ENCODE peak calls at places on chromosomes 1 and 21, in nine cellular contexts. X is mucosa of descending colon; Y is K562; J is CD4-positive, CD25-positive, alpha-beta regulatory T cell; S is fibroblast of lung; V is IMR-90; A is NT2/D1; C is PC-3; W is ovary. H is an unnamed sample.

GRCh38 chr1:24393892-24394291 is 19.7 kb downstream of the STPG1 start:
- DNase-seq in J (no peak), V (peak; percentile 81), C (peak; percentile 80), Y (no peak), S (peak; percentile 69), A (no peak), W (no peak), X (no peak), H (no peak)

GRCh38 chr1:164771568-164772350 is 212.8 kb downstream of the PBX1 start:
- DNase-seq in V (peak; percentile 73), A (peak; percentile 71), S (peak; percentile 81), X (no peak), C (peak; percentile 90), J (no peak), Y (no peak), W (no peak), H (no peak)

GRCh38 chr1:209172286-209172685 is 411.2 kb upstream of the CAMK1G start:
- DNase-seq in V (no peak), A (no peak), Y (no peak), C (peak; percentile 77), W (no peak), J (no peak), S (no peak), X (no peak), H (no peak)

GRCh38 chr1:184255560-184255959 is 131.3 kb upstream of the C1orf21 start:
- DNase-seq in C (no peak), W (no peak), S (no peak), Y (no peak), A (no peak), V (no peak), X (no peak), J (no peak), H (no peak)

GRCh38 chr1:168845083-168845650 is 116.2 kb upstream of the DPT start:
- DNase-seq in Y (no peak), V (no peak), J (no peak), X (no peak), C (no peak), S (no peak), W (no peak), A (no peak), H (no peak)

GRCh38 chr1:84365225-84366221 is 32.8 kb upstream of the DNASE2B start:
- DNase-seq in X (no peak), W (no peak), Y (peak; percentile 32), V (peak; percentile 99), J (peak; percentile 7), C (peak; percentile 99), A (no peak), S (peak; percentile 96), H (no peak)

GRCh38 chr21:33036430-33037162 is 10.9 kb downstream of the OLIG2 start:
- DNase-seq in Y (no peak), V (peak; percentile 71), J (peak; percentile 49), C (peak; percentile 57), S (peak; percentile 29), A (no peak), W (no peak), X (no peak), H (no peak)

GRCh38 chr1:109314805-109315204 is 8.0 kb upstream of the MYBPHL start:
- DNase-seq in A (no peak), Y (no peak), X (no peak), C (no peak), S (peak; percentile 65), J (no peak), W (no peak), V (peak; percentile 35), H (no peak)

GRCh38 chr1:246608616-246609376 is 42.5 kb downstream of the CNST start:
- DNase-seq in J (peak; percentile 56), Y (no peak), W (no peak), S (peak; percentile 94), X (peak; percentile 80), C (peak; percentile 99), V (peak; percentile 97), A (peak; percentile 40), H (peak; percentile 35)

GRCh38 chr1:36398370-36398977 is 766 bp upstream of the LSM10 start:
- DNase-seq in C (no peak), X (no peak), W (no peak), S (no peak), J (no peak), A (no peak), Y (no peak), V (no peak), H (no peak)
- H3K4me3 ChIP-seq in C (peak overlapping the region; percentile 93), X (no peak overlapping the region), W (no peak overlapping the region), S (peak overlapping the region; percentile 81), J (peak overlapping the region; percentile 92), A (peak overlapping the region; percentile 83), Y (peak overlapping the region; percentile 71), V (no peak overlapping the region), H (peak overlapping the region; percentile 80)

GRCh38 chr21:15018382-15018781 is 46.4 kb downstream of the NRIP1 start:
- DNase-seq in V (no peak), C (no peak), W (no peak), S (no peak), X (no peak), Y (no peak), J (no peak), A (no peak), H (no peak)
- H3K4me1 ChIP-seq in V (peaks cover 2% of the 10 kb centered on the region), C (peaks cover 22% of the 10 kb centered on the region), W (no peaks in the 10 kb centered on the region), S (peaks cover 2% of the 10 kb centered on the region), X (no peaks in the 10 kb centered on the region), Y (no peaks in the 10 kb centered on the region), J (no peaks in the 10 kb centered on the region), A (no peaks in the 10 kb centered on the region), H (no peaks in the 10 kb centered on the region)

DNA sequence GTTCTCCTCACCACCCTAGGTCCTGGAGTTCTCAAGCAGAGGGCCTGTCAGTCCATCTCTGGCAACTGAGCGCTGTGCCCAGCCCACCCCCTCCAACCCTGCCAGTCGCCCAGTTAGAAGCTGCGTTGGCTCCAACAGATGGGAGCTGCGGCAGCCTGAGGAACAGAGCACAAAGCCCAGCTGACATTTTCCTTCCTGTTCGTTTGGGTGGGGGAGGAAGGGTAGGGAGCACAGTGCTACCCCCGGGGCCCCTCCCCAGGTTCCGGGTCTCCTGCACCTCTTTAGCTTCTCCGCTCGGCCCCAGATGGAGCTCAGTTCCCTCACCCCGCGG is 1.4 kb downstream of the LRRN2 start:
- DNase-seq in Y (no peak), S (no peak), C (no peak), V (no peak), X (no peak), W (no peak), J (no peak), A (no peak), H (no peak)
- H3K4me3 ChIP-seq in Y (no peak overlapping the region), S (no peak overlapping the region), C (peak overlapping the region; percentile 81), V (no peak overlapping the region), X (peak overlapping the region; percentile 32), W (peak overlapping the region; percentile 47), J (no peak overlapping the region), A (peak overlapping the region; percentile 80), H (peak overlapping the region; percentile 79)

DNA sequence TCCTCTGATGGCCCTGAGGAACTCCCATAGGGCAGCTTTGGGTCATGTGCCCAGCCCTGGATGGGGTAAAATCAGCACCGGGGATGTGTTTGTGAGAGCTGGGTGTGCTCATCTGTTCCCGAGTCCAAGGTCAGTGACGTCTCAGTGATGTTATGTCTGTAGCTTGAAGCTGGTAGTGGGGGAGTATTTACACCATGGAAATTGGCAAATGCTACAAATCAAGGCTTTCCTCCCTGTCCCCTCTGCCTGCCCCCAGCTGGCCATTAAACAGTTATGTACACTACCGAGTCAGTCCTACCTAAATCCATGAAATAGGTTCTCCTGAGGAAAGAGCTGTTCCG is 117.8 kb upstream of the SLC25A33 start:
- DNase-seq in S (no peak), V (no peak), A (no peak), Y (no peak), X (no peak), J (no peak), C (no peak), W (no peak), H (no peak)
- H3K4me1 ChIP-seq in S (no peaks in the 10 kb centered on the region), V (no peaks in the 10 kb centered on the region), A (no peaks in the 10 kb centered on the region), Y (peaks cover 3% of the 10 kb centered on the region), X (peaks cover 5% of the 10 kb centered on the region), J (peaks cover 71% of the 10 kb centered on the region), C (no peaks in the 10 kb centered on the region), W (no peaks in the 10 kb centered on the region), H (no peaks in the 10 kb centered on the region)

H was measured in neural progenitor cell.